ENCODE peak calls at places on chromosomes 2 and 18, in eight cellular contexts. One of them, this sample, is unnamed.

GRCh38 chr2:122078451-122078850 is 323.0 kb downstream of the TSN start:
- DNase-seq in astrocyte: peak
- DNase-seq in HEK293T: no peak
- DNase-seq in A172: no peak
- DNase-seq in globus pallidus: no peak
- DNase-seq in activated naive CD8-positive, alpha-beta T cell treated with anti-CD3 and anti-CD28 coated beads, Interleukin-2, amount 50 U/mL, for 24 hours: no peak
- DNase-seq in stimulated activated CD4-positive, alpha-beta T cell treated with anti-CD3 and anti-CD28 coated beads, Interleukin-1b, Interleukin-23, amount 100 ng/mL, for 1 hour: no peak
- DNase-seq in activated gamma-delta T cell treated with Interleukin-2 at 50 U/mL for 16 hours: no peak
- DNase-seq in this sample: no peak

GRCh38 chr2:46549159-46549902 is 70.0 kb downstream of the TMEM247 start:
- DNase-seq in astrocyte: no peak
- DNase-seq in HEK293T: no peak
- DNase-seq in A172: no peak
- DNase-seq in globus pallidus: no peak
- DNase-seq in activated naive CD8-positive, alpha-beta T cell treated with anti-CD3 and anti-CD28 coated beads, Interleukin-2, amount 50 U/mL, for 24 hours: no peak
- DNase-seq in stimulated activated CD4-positive, alpha-beta T cell treated with anti-CD3 and anti-CD28 coated beads, Interleukin-1b, Interleukin-23, amount 100 ng/mL, for 1 hour: no peak
- DNase-seq in activated gamma-delta T cell treated with Interleukin-2 at 50 U/mL for 16 hours: no peak
- DNase-seq in this sample: peak

GRCh38 chr2:152613235-152613634 is 104.0 kb downstream of the PRPF40A start:
- DNase-seq in astrocyte: no peak
- DNase-seq in HEK293T: no peak
- DNase-seq in A172: no peak
- DNase-seq in globus pallidus: no peak
- DNase-seq in activated naive CD8-positive, alpha-beta T cell treated with anti-CD3 and anti-CD28 coated beads, Interleukin-2, amount 50 U/mL, for 24 hours: no peak
- DNase-seq in stimulated activated CD4-positive, alpha-beta T cell treated with anti-CD3 and anti-CD28 coated beads, Interleukin-1b, Interleukin-23, amount 100 ng/mL, for 1 hour: no peak
- DNase-seq in activated gamma-delta T cell treated with Interleukin-2 at 50 U/mL for 16 hours: no peak
- DNase-seq in this sample: peak

GRCh38 chr18:5287854-5288253 is 7.7 kb downstream of the ZBTB14 start:
- DNase-seq in astrocyte: no peak
- DNase-seq in HEK293T: no peak
- DNase-seq in A172: no peak
- DNase-seq in globus pallidus: no peak
- DNase-seq in activated naive CD8-positive, alpha-beta T cell treated with anti-CD3 and anti-CD28 coated beads, Interleukin-2, amount 50 U/mL, for 24 hours: no peak
- DNase-seq in stimulated activated CD4-positive, alpha-beta T cell treated with anti-CD3 and anti-CD28 coated beads, Interleukin-1b, Interleukin-23, amount 100 ng/mL, for 1 hour: no peak
- DNase-seq in activated gamma-delta T cell treated with Interleukin-2 at 50 U/mL for 16 hours: no peak
- DNase-seq in this sample: no peak

GRCh38 chr2:206981739-206982336 is 42.5 kb downstream of the CPO start:
- DNase-seq in astrocyte: peak
- DNase-seq in HEK293T: peak
- DNase-seq in A172: peak
- DNase-seq in globus pallidus: peak
- DNase-seq in activated naive CD8-positive, alpha-beta T cell treated with anti-CD3 and anti-CD28 coated beads, Interleukin-2, amount 50 U/mL, for 24 hours: peak
- DNase-seq in stimulated activated CD4-positive, alpha-beta T cell treated with anti-CD3 and anti-CD28 coated beads, Interleukin-1b, Interleukin-23, amount 100 ng/mL, for 1 hour: no peak
- DNase-seq in activated gamma-delta T cell treated with Interleukin-2 at 50 U/mL for 16 hours: peak
- DNase-seq in this sample: peak

GRCh38 chr18:48955528-48956261 is 4.9 kb upstream of the SMAD7 start:
- DNase-seq in astrocyte: peak
- DNase-seq in HEK293T: no peak
- DNase-seq in A172: peak
- DNase-seq in globus pallidus: no peak
- DNase-seq in activated naive CD8-positive, alpha-beta T cell treated with anti-CD3 and anti-CD28 coated beads, Interleukin-2, amount 50 U/mL, for 24 hours: no peak
- DNase-seq in stimulated activated CD4-positive, alpha-beta T cell treated with anti-CD3 and anti-CD28 coated beads, Interleukin-1b, Interleukin-23, amount 100 ng/mL, for 1 hour: no peak
- DNase-seq in activated gamma-delta T cell treated with Interleukin-2 at 50 U/mL for 16 hours: no peak
- DNase-seq in this sample: peak

GRCh38 chr2:116317111-116317510 is 1497.4 kb upstream of the DDX18 start:
- DNase-seq in astrocyte: no peak
- DNase-seq in HEK293T: no peak
- DNase-seq in A172: no peak
- DNase-seq in globus pallidus: no peak
- DNase-seq in activated naive CD8-positive, alpha-beta T cell treated with anti-CD3 and anti-CD28 coated beads, Interleukin-2, amount 50 U/mL, for 24 hours: no peak
- DNase-seq in stimulated activated CD4-positive, alpha-beta T cell treated with anti-CD3 and anti-CD28 coated beads, Interleukin-1b, Interleukin-23, amount 100 ng/mL, for 1 hour: no peak
- DNase-seq in activated gamma-delta T cell treated with Interleukin-2 at 50 U/mL for 16 hours: no peak
- DNase-seq in this sample: no peak

GRCh38 chr2:70461981-70462876 is 91.4 kb downstream of the TGFA start:
- DNase-seq in astrocyte: no peak
- DNase-seq in HEK293T: no peak
- DNase-seq in A172: no peak
- DNase-seq in globus pallidus: no peak
- DNase-seq in activated naive CD8-positive, alpha-beta T cell treated with anti-CD3 and anti-CD28 coated beads, Interleukin-2, amount 50 U/mL, for 24 hours: no peak
- DNase-seq in stimulated activated CD4-positive, alpha-beta T cell treated with anti-CD3 and anti-CD28 coated beads, Interleukin-1b, Interleukin-23, amount 100 ng/mL, for 1 hour: no peak
- DNase-seq in activated gamma-delta T cell treated with Interleukin-2 at 50 U/mL for 16 hours: no peak
- DNase-seq in this sample: no peak

GRCh38 chr18:75548353-75548752 is 120.8 kb upstream of the SMIM21 start:
- DNase-seq in astrocyte: peak
- DNase-seq in HEK293T: no peak
- DNase-seq in A172: peak
- DNase-seq in globus pallidus: no peak
- DNase-seq in activated naive CD8-positive, alpha-beta T cell treated with anti-CD3 and anti-CD28 coated beads, Interleukin-2, amount 50 U/mL, for 24 hours: no peak
- DNase-seq in stimulated activated CD4-positive, alpha-beta T cell treated with anti-CD3 and anti-CD28 coated beads, Interleukin-1b, Interleukin-23, amount 100 ng/mL, for 1 hour: no peak
- DNase-seq in activated gamma-delta T cell treated with Interleukin-2 at 50 U/mL for 16 hours: no peak
- DNase-seq in this sample: peak

GRCh38 chr2:228986961-228987360 is 284.1 kb downstream of the PID1 start:
- DNase-seq in astrocyte: no peak
- DNase-seq in HEK293T: no peak
- DNase-seq in A172: peak
- DNase-seq in globus pallidus: no peak
- DNase-seq in activated naive CD8-positive, alpha-beta T cell treated with anti-CD3 and anti-CD28 coated beads, Interleukin-2, amount 50 U/mL, for 24 hours: no peak
- DNase-seq in stimulated activated CD4-positive, alpha-beta T cell treated with anti-CD3 and anti-CD28 coated beads, Interleukin-1b, Interleukin-23, amount 100 ng/mL, for 1 hour: no peak
- DNase-seq in activated gamma-delta T cell treated with Interleukin-2 at 50 U/mL for 16 hours: no peak
- DNase-seq in this sample: peak

GRCh38 chr2:109085912-109086742 is 42.9 kb upstream of the SH3RF3 start:
- DNase-seq in astrocyte: no peak
- DNase-seq in HEK293T: no peak
- DNase-seq in A172: no peak
- DNase-seq in globus pallidus: no peak
- DNase-seq in activated naive CD8-positive, alpha-beta T cell treated with anti-CD3 and anti-CD28 coated beads, Interleukin-2, amount 50 U/mL, for 24 hours: no peak
- DNase-seq in stimulated activated CD4-positive, alpha-beta T cell treated with anti-CD3 and anti-CD28 coated beads, Interleukin-1b, Interleukin-23, amount 100 ng/mL, for 1 hour: no peak
- DNase-seq in activated gamma-delta T cell treated with Interleukin-2 at 50 U/mL for 16 hours: no peak
- DNase-seq in this sample: no peak

GRCh38 chr18:12059334-12060181 is 34.1 kb upstream of the ANKRD62 start:
- DNase-seq in astrocyte: no peak
- DNase-seq in HEK293T: no peak
- DNase-seq in A172: no peak
- DNase-seq in globus pallidus: no peak
- DNase-seq in activated naive CD8-positive, alpha-beta T cell treated with anti-CD3 and anti-CD28 coated beads, Interleukin-2, amount 50 U/mL, for 24 hours: no peak
- DNase-seq in stimulated activated CD4-positive, alpha-beta T cell treated with anti-CD3 and anti-CD28 coated beads, Interleukin-1b, Interleukin-23, amount 100 ng/mL, for 1 hour: no peak
- DNase-seq in activated gamma-delta T cell treated with Interleukin-2 at 50 U/mL for 16 hours: no peak
- DNase-seq in this sample: no peak

GRCh38 chr2:60556441-60556997 is 3.1 kb upstream of the BCL11A start:
- DNase-seq in astrocyte: no peak
- DNase-seq in HEK293T: no peak
- DNase-seq in A172: no peak
- DNase-seq in globus pallidus: no peak
- DNase-seq in activated naive CD8-positive, alpha-beta T cell treated with anti-CD3 and anti-CD28 coated beads, Interleukin-2, amount 50 U/mL, for 24 hours: no peak
- DNase-seq in stimulated activated CD4-positive, alpha-beta T cell treated with anti-CD3 and anti-CD28 coated beads, Interleukin-1b, Interleukin-23, amount 100 ng/mL, for 1 hour: no peak
- DNase-seq in activated gamma-delta T cell treated with Interleukin-2 at 50 U/mL for 16 hours: no peak
- DNase-seq in this sample: no peak

GRCh38 chr18:48405108-48405507 is 4.1 kb downstream of the ZBTB7C start:
- DNase-seq in astrocyte: peak
- DNase-seq in HEK293T: no peak
- DNase-seq in A172: peak
- DNase-seq in globus pallidus: no peak
- DNase-seq in activated naive CD8-positive, alpha-beta T cell treated with anti-CD3 and anti-CD28 coated beads, Interleukin-2, amount 50 U/mL, for 24 hours: no peak
- DNase-seq in stimulated activated CD4-positive, alpha-beta T cell treated with anti-CD3 and anti-CD28 coated beads, Interleukin-1b, Interleukin-23, amount 100 ng/mL, for 1 hour: no peak
- DNase-seq in activated gamma-delta T cell treated with Interleukin-2 at 50 U/mL for 16 hours: no peak
- DNase-seq in this sample: peak

GRCh38 chr2:10935953-10936942 is 24.5 kb downstream of the KCNF1 start:
- DNase-seq in astrocyte: peak
- DNase-seq in HEK293T: peak
- DNase-seq in A172: peak
- DNase-seq in globus pallidus: no peak
- DNase-seq in activated naive CD8-positive, alpha-beta T cell treated with anti-CD3 and anti-CD28 coated beads, Interleukin-2, amount 50 U/mL, for 24 hours: no peak
- DNase-seq in stimulated activated CD4-positive, alpha-beta T cell treated with anti-CD3 and anti-CD28 coated beads, Interleukin-1b, Interleukin-23, amount 100 ng/mL, for 1 hour: no peak
- DNase-seq in activated gamma-delta T cell treated with Interleukin-2 at 50 U/mL for 16 hours: no peak
- DNase-seq in this sample: peak

GRCh38 chr18:56388571-56388970 is 249.8 kb downstream of the TXNL1 start:
- DNase-seq in astrocyte: peak
- DNase-seq in HEK293T: no peak
- DNase-seq in A172: no peak
- DNase-seq in globus pallidus: no peak
- DNase-seq in activated naive CD8-positive, alpha-beta T cell treated with anti-CD3 and anti-CD28 coated beads, Interleukin-2, amount 50 U/mL, for 24 hours: no peak
- DNase-seq in stimulated activated CD4-positive, alpha-beta T cell treated with anti-CD3 and anti-CD28 coated beads, Interleukin-1b, Interleukin-23, amount 100 ng/mL, for 1 hour: no peak
- DNase-seq in activated gamma-delta T cell treated with Interleukin-2 at 50 U/mL for 16 hours: no peak
- DNase-seq in this sample: no peak

GRCh38 chr2:113283704-113284284 is 5.1 kb upstream of the PAX8 start:
- DNase-seq in astrocyte: peak
- DNase-seq in HEK293T: no peak
- DNase-seq in A172: peak
- DNase-seq in globus pallidus: peak
- DNase-seq in activated naive CD8-positive, alpha-beta T cell treated with anti-CD3 and anti-CD28 coated beads, Interleukin-2, amount 50 U/mL, for 24 hours: no peak
- DNase-seq in stimulated activated CD4-positive, alpha-beta T cell treated with anti-CD3 and anti-CD28 coated beads, Interleukin-1b, Interleukin-23, amount 100 ng/mL, for 1 hour: no peak
- DNase-seq in activated gamma-delta T cell treated with Interleukin-2 at 50 U/mL for 16 hours: no peak
- DNase-seq in this sample: peak